ENCODE peak calls at places on chromosomes 5 and 9, in five cellular contexts. R is amygdala; C is posterior vena cava; W is stimulated activated CD4-positive, alpha-beta T cell treated with anti-CD3 and anti-CD28 coated beads, Interleukin-4, amount 100 ng/mL, for 4 hours; S is GM03348. J is an unnamed sample.

GRCh38 chr5:11468334-11469039 is 435.8 kb downstream of the CTNND2 start:
- DNase-seq in R (no peak), C (no peak), W (no peak), S (no peak), J (no peak)

GRCh38 chr9:136923881-136924280 is 20.7 kb downstream of the FBXW5 start:
- DNase-seq in R (no peak), C (no peak), W (no peak), S (no peak), J (no peak)

GRCh38 chr5:31469886-31470285 is 62.0 kb downstream of the DROSHA start:
- DNase-seq in R (no peak), C (no peak), W (no peak), S (peak), J (peak)

GRCh38 chr9:13992136-13992798 is 321.7 kb downstream of the NFIB start:
- DNase-seq in R (no peak), C (no peak), W (no peak), S (no peak), J (no peak)

GRCh38 chr9:137276757-137277328 is 683 bp upstream of the TOR4A start:
- DNase-seq in R (no peak), C (no peak), W (no peak), S (peak), J (peak)

GRCh38 chr9:136644593-136645342 is 17.9 kb upstream of the EGFL7 start:
- DNase-seq in R (no peak), C (peak), W (peak), S (peak), J (no peak)

GRCh38 chr5:125293223-125293622 is 546.8 kb upstream of the ZNF608 start:
- DNase-seq in R (no peak), C (no peak), W (no peak), S (no peak), J (no peak)

GRCh38 chr5:147565524-147565923 is 55.7 kb upstream of the DPYSL3 start:
- DNase-seq in R (no peak), C (no peak), W (no peak), S (peak), J (peak)

GRCh38 chr5:168023190-168023589 is 268.3 kb upstream of the WWC1 start:
- DNase-seq in R (peak), C (no peak), W (no peak), S (peak), J (peak)

J was measured in AG10803.